ENCODE peak calls at places on chromosome 10, in ten cellular contexts. One of them, this sample, is unnamed. For H3K36me3, the result is how much of the 10 kb centered on the place peaks cover.

GRCh38 chr10:9823268-9823930 is 1194.3 kb upstream of the CELF2 start:
- DNase-seq in endothelial cell of umbilical vein: no peak
- DNase-seq in upper lobe of left lung: no peak
- DNase-seq in breast epithelium: no peak
- DNase-seq in prostate gland: no peak
- DNase-seq in stomach: no peak
- DNase-seq in H1: no peak
- DNase-seq in SK-N-MC: no peak
- DNase-seq in vagina: no peak
- DNase-seq in HepG2: no peak
- DNase-seq in this sample: no peak

GRCh38 chr10:75672842-75673241 is 241.4 kb downstream of the LRMDA start:
- DNase-seq in SK-N-MC: no peak
- DNase-seq in breast epithelium: no peak
- DNase-seq in H1: no peak
- DNase-seq in upper lobe of left lung: no peak
- DNase-seq in vagina: no peak
- DNase-seq in stomach: no peak
- DNase-seq in endothelial cell of umbilical vein: no peak
- DNase-seq in prostate gland: no peak
- DNase-seq in HepG2: no peak
- DNase-seq in this sample: no peak

GRCh38 chr10:59098387-59098786 is 78.1 kb upstream of the PHYHIPL start:
- DNase-seq in upper lobe of left lung: no peak
- DNase-seq in H1: no peak
- DNase-seq in HepG2: no peak
- DNase-seq in prostate gland: no peak
- DNase-seq in endothelial cell of umbilical vein: no peak
- DNase-seq in stomach: no peak
- DNase-seq in vagina: no peak
- DNase-seq in breast epithelium: no peak
- DNase-seq in SK-N-MC: peak
- DNase-seq in this sample: no peak

GRCh38 chr10:130495891-130496642 is 359.9 kb downstream of the GLRX3 start:
- DNase-seq in vagina: no peak
- DNase-seq in stomach: no peak
- DNase-seq in prostate gland: no peak
- DNase-seq in HepG2: peak
- DNase-seq in breast epithelium: peak
- DNase-seq in endothelial cell of umbilical vein: peak
- DNase-seq in H1: no peak
- DNase-seq in upper lobe of left lung: no peak
- DNase-seq in SK-N-MC: no peak
- DNase-seq in this sample: peak

GRCh38 chr10:59894114-59894513 is 12.2 kb downstream of the CCDC6 start:
- DNase-seq in endothelial cell of umbilical vein: no peak
- DNase-seq in stomach: peak
- DNase-seq in prostate gland: peak
- DNase-seq in upper lobe of left lung: no peak
- DNase-seq in vagina: no peak
- DNase-seq in SK-N-MC: no peak
- DNase-seq in H1: no peak
- DNase-seq in breast epithelium: peak
- DNase-seq in HepG2: no peak
- DNase-seq in this sample: no peak

GRCh38 chr10:119762805-119763798 is 37.3 kb downstream of the INPP5F start:
- DNase-seq in endothelial cell of umbilical vein: no peak
- DNase-seq in H1: no peak
- DNase-seq in HepG2: no peak
- DNase-seq in breast epithelium: no peak
- DNase-seq in prostate gland: no peak
- DNase-seq in upper lobe of left lung: no peak
- DNase-seq in stomach: no peak
- DNase-seq in vagina: no peak
- DNase-seq in SK-N-MC: no peak
- DNase-seq in this sample: no peak

GRCh38 chr10:48429309-48429708 is 122.8 kb downstream of the MAPK8 start:
- DNase-seq in prostate gland: no peak
- DNase-seq in stomach: no peak
- DNase-seq in SK-N-MC: no peak
- DNase-seq in HepG2: no peak
- DNase-seq in vagina: no peak
- DNase-seq in breast epithelium: no peak
- DNase-seq in endothelial cell of umbilical vein: no peak
- DNase-seq in H1: no peak
- DNase-seq in upper lobe of left lung: no peak
- DNase-seq in this sample: no peak

GRCh38 chr10:132467464-132468149 is 70.0 kb upstream of the INPP5A start:
- DNase-seq in SK-N-MC: no peak
- DNase-seq in H1: peak
- DNase-seq in endothelial cell of umbilical vein: no peak
- DNase-seq in HepG2: no peak
- DNase-seq in stomach: no peak
- DNase-seq in prostate gland: no peak
- DNase-seq in vagina: no peak
- DNase-seq in upper lobe of left lung: peak
- DNase-seq in breast epithelium: no peak
- DNase-seq in this sample: no peak

GRCh38 chr10:20709708-20710107 is 187.4 kb downstream of the NEBL start:
- DNase-seq in breast epithelium: no peak
- DNase-seq in endothelial cell of umbilical vein: no peak
- DNase-seq in stomach: no peak
- DNase-seq in HepG2: no peak
- DNase-seq in SK-N-MC: no peak
- DNase-seq in prostate gland: no peak
- DNase-seq in H1: no peak
- DNase-seq in vagina: no peak
- DNase-seq in upper lobe of left lung: no peak
- DNase-seq in this sample: no peak

GRCh38 chr10:114308470-114309110 is 69.5 kb downstream of the VWA2 start:
- DNase-seq in upper lobe of left lung: no peak
- DNase-seq in HepG2: no peak
- DNase-seq in stomach: no peak
- DNase-seq in SK-N-MC: no peak
- DNase-seq in endothelial cell of umbilical vein: no peak
- DNase-seq in breast epithelium: no peak
- DNase-seq in prostate gland: no peak
- DNase-seq in H1: no peak
- DNase-seq in vagina: no peak
- DNase-seq in this sample: no peak

GRCh38 chr10:20105931-20106330 is 289.7 kb downstream of the PLXDC2 start:
- DNase-seq in vagina: no peak
- DNase-seq in HepG2: no peak
- DNase-seq in upper lobe of left lung: no peak
- DNase-seq in H1: no peak
- DNase-seq in breast epithelium: no peak
- DNase-seq in SK-N-MC: no peak
- DNase-seq in stomach: no peak
- DNase-seq in endothelial cell of umbilical vein: no peak
- DNase-seq in prostate gland: no peak
- DNase-seq in this sample: no peak

GRCh38 chr10:44978570-44979280 is at the start of gene DEPP1:
- DNase-seq in HepG2: peak
- DNase-seq in endothelial cell of umbilical vein: peak
- DNase-seq in upper lobe of left lung: peak
- DNase-seq in stomach: peak
- DNase-seq in prostate gland: peak
- DNase-seq in vagina: no peak
- DNase-seq in H1: peak
- DNase-seq in SK-N-MC: no peak
- DNase-seq in breast epithelium: peak
- DNase-seq in this sample: peak

GRCh38 chr10:122168598-122168997 is 102.5 kb upstream of the BTBD16 start:
- DNase-seq in vagina: no peak
- DNase-seq in HepG2: no peak
- DNase-seq in stomach: no peak
- DNase-seq in SK-N-MC: no peak
- DNase-seq in endothelial cell of umbilical vein: no peak
- DNase-seq in breast epithelium: no peak
- DNase-seq in upper lobe of left lung: no peak
- DNase-seq in H1: no peak
- DNase-seq in prostate gland: no peak
- DNase-seq in this sample: no peak
- TF ChIP-seq POLR2AphosphoS5 in vagina: no peak
- TF ChIP-seq POLR2AphosphoS5 in HepG2: no peak
- TF ChIP-seq POLR2AphosphoS5 in stomach: no peak
- TF ChIP-seq POLR2AphosphoS5 in SK-N-MC: no peak
- TF ChIP-seq POLR2AphosphoS5 in endothelial cell of umbilical vein: no peak
- TF ChIP-seq POLR2AphosphoS5 in breast epithelium: no peak
- TF ChIP-seq POLR2AphosphoS5 in upper lobe of left lung: no peak
- TF ChIP-seq POLR2AphosphoS5 in H1: no peak
- TF ChIP-seq POLR2AphosphoS5 in prostate gland: no peak
- TF ChIP-seq POLR2AphosphoS5 in this sample: no peak

GRCh38 chr10:69892436-69893215 is 90.9 kb downstream of the COL13A1 start:
- DNase-seq in breast epithelium: no peak
- DNase-seq in prostate gland: no peak
- DNase-seq in endothelial cell of umbilical vein: no peak
- DNase-seq in H1: no peak
- DNase-seq in stomach: no peak
- DNase-seq in SK-N-MC: no peak
- DNase-seq in vagina: no peak
- DNase-seq in HepG2: no peak
- DNase-seq in upper lobe of left lung: no peak
- DNase-seq in this sample: no peak

GRCh38 chr10:69891057-69891617 is 89.4 kb downstream of the COL13A1 start:
- DNase-seq in H1: no peak
- DNase-seq in stomach: no peak
- DNase-seq in breast epithelium: no peak
- DNase-seq in SK-N-MC: no peak
- DNase-seq in vagina: no peak
- DNase-seq in endothelial cell of umbilical vein: no peak
- DNase-seq in upper lobe of left lung: no peak
- DNase-seq in prostate gland: no peak
- DNase-seq in HepG2: no peak
- DNase-seq in this sample: no peak

GRCh38 chr10:69893271-69893900 is 91.7 kb downstream of the COL13A1 start:
- DNase-seq in endothelial cell of umbilical vein: no peak
- DNase-seq in HepG2: no peak
- DNase-seq in vagina: no peak
- DNase-seq in SK-N-MC: no peak
- DNase-seq in upper lobe of left lung: no peak
- DNase-seq in prostate gland: no peak
- DNase-seq in H1: no peak
- DNase-seq in stomach: no peak
- DNase-seq in breast epithelium: no peak
- DNase-seq in this sample: no peak

GRCh38 chr10:69888882-69889584 is 87.3 kb downstream of the COL13A1 start:
- DNase-seq in breast epithelium: no peak
- DNase-seq in upper lobe of left lung: no peak
- DNase-seq in endothelial cell of umbilical vein: no peak
- DNase-seq in stomach: no peak
- DNase-seq in prostate gland: no peak
- DNase-seq in HepG2: no peak
- DNase-seq in SK-N-MC: no peak
- DNase-seq in vagina: no peak
- DNase-seq in H1: no peak
- DNase-seq in this sample: no peak

GRCh38 chr10:69890065-69890831 is 88.5 kb downstream of the COL13A1 start:
- DNase-seq in endothelial cell of umbilical vein: no peak
- DNase-seq in stomach: peak
- DNase-seq in upper lobe of left lung: no peak
- DNase-seq in breast epithelium: no peak
- DNase-seq in vagina: no peak
- DNase-seq in prostate gland: peak
- DNase-seq in H1: no peak
- DNase-seq in HepG2: no peak
- DNase-seq in SK-N-MC: no peak
- DNase-seq in this sample: no peak
- H3K36me3 ChIP-seq in endothelial cell of umbilical vein: under half
- H3K36me3 ChIP-seq in stomach: under half
- H3K36me3 ChIP-seq in upper lobe of left lung: under half
- H3K36me3 ChIP-seq in breast epithelium: under half
- H3K36me3 ChIP-seq in vagina: under half
- H3K36me3 ChIP-seq in prostate gland: under half
- H3K36me3 ChIP-seq in H1: under half
- H3K36me3 ChIP-seq in HepG2: under half
- H3K36me3 ChIP-seq in SK-N-MC: under half
- H3K36me3 ChIP-seq in this sample: under half

DNA sequence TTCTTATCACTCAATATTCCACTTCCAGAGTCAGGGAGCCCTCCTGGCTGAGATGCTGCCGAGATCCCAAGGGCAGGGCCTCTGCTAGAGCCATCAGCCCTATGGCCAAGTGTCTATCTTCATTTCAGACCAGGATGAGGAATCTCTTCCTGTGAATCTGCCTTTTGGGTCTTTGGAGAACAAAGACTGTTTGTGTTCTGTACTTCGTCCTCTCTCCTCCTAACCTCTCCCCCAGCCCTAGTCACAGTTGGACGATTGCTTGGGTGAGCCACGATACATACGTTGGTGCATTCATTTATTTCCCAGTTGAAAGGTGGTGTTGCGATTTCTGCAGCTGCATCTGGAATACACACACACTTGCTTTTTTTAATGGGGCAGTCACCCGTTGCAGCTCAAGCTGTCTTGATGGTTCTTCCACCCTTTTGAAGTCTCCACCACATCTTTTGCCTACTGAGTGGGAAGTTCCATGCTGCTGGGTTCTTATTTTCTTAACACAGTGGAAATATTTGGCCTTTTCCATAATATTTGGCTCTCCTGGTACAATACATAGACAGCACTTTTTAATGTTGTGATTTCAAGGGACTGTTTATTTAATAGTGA is 26.7 kb downstream of the SH3PXD2A start:
- DNase-seq in prostate gland: no peak
- DNase-seq in H1: no peak
- DNase-seq in HepG2: peak
- DNase-seq in SK-N-MC: no peak
- DNase-seq in upper lobe of left lung: no peak
- DNase-seq in breast epithelium: no peak
- DNase-seq in endothelial cell of umbilical vein: no peak
- DNase-seq in stomach: no peak
- DNase-seq in vagina: no peak
- DNase-seq in this sample: peak
- TF ChIP-seq POLR2AphosphoS5 in prostate gland: no peak
- TF ChIP-seq POLR2AphosphoS5 in H1: no peak
- TF ChIP-seq POLR2AphosphoS5 in HepG2: no peak
- TF ChIP-seq POLR2AphosphoS5 in SK-N-MC: no peak
- TF ChIP-seq POLR2AphosphoS5 in upper lobe of left lung: no peak
- TF ChIP-seq POLR2AphosphoS5 in breast epithelium: no peak
- TF ChIP-seq POLR2AphosphoS5 in endothelial cell of umbilical vein: no peak
- TF ChIP-seq POLR2AphosphoS5 in stomach: no peak
- TF ChIP-seq POLR2AphosphoS5 in vagina: no peak
- TF ChIP-seq POLR2AphosphoS5 in this sample: no peak

DNA sequence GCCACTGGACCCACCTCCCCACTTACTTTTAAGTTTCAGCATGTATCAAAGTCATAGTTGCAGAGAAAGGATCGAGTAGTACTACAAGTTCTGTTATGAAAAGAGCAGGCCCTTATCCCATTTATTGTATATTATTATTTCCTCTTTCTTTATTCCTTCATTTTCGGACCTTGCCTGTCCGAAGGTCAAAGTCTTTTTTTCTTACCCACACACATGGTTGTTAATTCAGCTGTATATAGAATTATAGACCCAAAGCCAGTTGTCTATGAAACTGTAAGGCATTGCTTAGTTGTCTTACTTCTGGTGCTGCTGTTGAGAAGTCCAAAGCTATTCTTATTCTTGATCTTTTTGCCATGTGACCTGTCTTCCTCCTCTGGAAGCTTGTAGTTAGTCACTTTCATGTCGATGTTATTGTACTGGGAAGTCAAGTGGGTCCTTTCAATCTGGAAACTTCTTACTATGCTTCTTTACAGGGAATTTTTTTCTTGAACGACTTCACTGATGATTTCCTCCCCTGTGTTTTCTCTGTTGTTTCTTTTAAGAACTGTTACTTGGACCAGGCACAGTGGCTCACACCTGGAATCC is 8.3 kb downstream of the NUDT5 start:
- DNase-seq in vagina: no peak
- DNase-seq in prostate gland: no peak
- DNase-seq in SK-N-MC: no peak
- DNase-seq in stomach: no peak
- DNase-seq in endothelial cell of umbilical vein: no peak
- DNase-seq in upper lobe of left lung: no peak
- DNase-seq in H1: no peak
- DNase-seq in breast epithelium: no peak
- DNase-seq in HepG2: no peak
- DNase-seq in this sample: no peak
- H3K36me3 ChIP-seq in vagina: under half
- H3K36me3 ChIP-seq in prostate gland: under half
- H3K36me3 ChIP-seq in SK-N-MC: under half
- H3K36me3 ChIP-seq in stomach: under half
- H3K36me3 ChIP-seq in endothelial cell of umbilical vein: under half
- H3K36me3 ChIP-seq in upper lobe of left lung: under half
- H3K36me3 ChIP-seq in H1: under half
- H3K36me3 ChIP-seq in breast epithelium: under half
- H3K36me3 ChIP-seq in HepG2: under half
- H3K36me3 ChIP-seq in this sample: under half

This sample was measured in suprapubic skin.